ENCODE peak calls at places on chromosomes 3 and 15, in ten cellular contexts. M is GM23248; K is GM03348; J is stimulated activated CD8-positive, alpha-beta memory T cell treated with anti-CD3 and anti-CD28 coated beads, Interleukin-15, amount 100 ng/mL, for 4 hours; S is stimulated activated effector memory CD8-positive, alpha-beta T cell treated with anti-CD3 and anti-CD28 coated beads, Interleukin-12 subunit alpha, Interleukin-12 subunit beta, amount 100 ng/mL, for 72 hours; E is GOT3; V is SHP77; T is CD4-positive, alpha-beta T cell; N is HuH-7.5; D is heart left ventricle. L is an unnamed sample.

GRCh38 chr3:16130066-16130465 is 44.4 kb upstream of the GALNT15 start:
- DNase-seq in M (peak; percentile 93), K (peak; percentile 67), J (no peak), S (no peak), E (no peak), V (no peak), T (no peak), N (no peak), D (no peak), L (no peak)

GRCh38 chr3:174441588-174442316 is 417.4 kb upstream of the NAALADL2 start:
- DNase-seq in M (peak; percentile 57), K (peak; percentile 65), J (no peak), S (no peak), E (no peak), V (no peak), T (no peak), N (no peak), D (no peak), L (peak; percentile 77)

GRCh38 chr3:148101061-148101460 is 596.6 kb upstream of the AGTR1 start:
- DNase-seq in M (peak; percentile 66), K (peak; percentile 9), J (no peak), S (no peak), E (no peak), V (no peak), T (no peak), N (no peak), D (no peak), L (peak; percentile 2)

GRCh38 chr3:71495708-71496472 is 87.6 kb downstream of the FOXP1 start:
- DNase-seq in M (peak; percentile 96), K (peak; percentile 84), J (no peak), S (no peak), E (no peak), V (no peak), T (no peak), N (no peak), D (no peak), L (no peak)

GRCh38 chr3:187014417-187014864 is 84.1 kb downstream of the ST6GAL1 start:
- DNase-seq in M (no peak), K (no peak), J (no peak), S (no peak), E (no peak), V (no peak), T (no peak), N (no peak), D (no peak), L (no peak)

GRCh38 chr15:55879181-55879580 is 114.2 kb downstream of the NEDD4 start:
- DNase-seq in M (peak; percentile 51), K (peak; percentile 25), J (no peak), S (no peak), E (no peak), V (no peak), T (no peak), N (no peak), D (no peak), L (no peak)

GRCh38 chr3:194225988-194226663 is 90.2 kb downstream of the HES1 start:
- DNase-seq in M (peak; percentile 33), K (no peak), J (no peak), S (no peak), E (no peak), V (no peak), T (no peak), N (no peak), D (no peak), L (no peak)

GRCh38 chr3:43747641-43748040 is 56.9 kb downstream of the ABHD5 start:
- DNase-seq in M (peak; percentile 68), K (peak; percentile 45), J (no peak), S (no peak), E (no peak), V (no peak), T (no peak), N (no peak), D (no peak), L (no peak)

GRCh38 chr3:87247086-87247781 is 20.1 kb downstream of the CHMP2B start:
- DNase-seq in M (peak; percentile 15), K (no peak), J (no peak), S (no peak), E (no peak), V (no peak), T (no peak), N (no peak), D (no peak), L (no peak)

GRCh38 chr15:43958894-43959330 is 132.1 kb downstream of the WDR76 start:
- DNase-seq in M (peak; percentile 88), K (peak; percentile 71), J (no peak), S (no peak), E (no peak), V (no peak), T (no peak), N (no peak), D (no peak), L (peak; percentile 70)

GRCh38 chr3:12287727-12288465 is 974 bp upstream of the PPARG start:
- DNase-seq in M (peak; percentile 63), K (peak; percentile 73), J (no peak), S (no peak), E (no peak), V (no peak), T (no peak), N (peak; percentile 68), D (peak; percentile 79), L (no peak)

GRCh38 chr3:124607163-124607562 is 123.1 kb upstream of the UMPS start:
- DNase-seq in M (peak; percentile 79), K (no peak), J (no peak), S (no peak), E (no peak), V (no peak), T (no peak), N (no peak), D (no peak), L (no peak)

GRCh38 chr15:101348015-101348414 is 53.0 kb upstream of the SNRPA1 start:
- DNase-seq in M (no peak), K (no peak), J (no peak), S (no peak), E (no peak), V (no peak), T (no peak), N (no peak), D (no peak), L (no peak)

GRCh38 chr3:137409584-137409983 is 354.5 kb upstream of the SOX14 start:
- DNase-seq in M (no peak), K (no peak), J (no peak), S (no peak), E (no peak), V (no peak), T (no peak), N (no peak), D (no peak), L (no peak)

GRCh38 chr3:150868282-150868681 is 37.0 kb downstream of the MINDY4B start:
- DNase-seq in M (peak; percentile 51), K (peak; percentile 13), J (no peak), S (no peak), E (no peak), V (no peak), T (no peak), N (no peak), D (no peak), L (no peak)

GRCh38 chr3:3992312-3992874 is 193.2 kb downstream of the LRRN1 start:
- DNase-seq in M (no peak), K (no peak), J (no peak), S (no peak), E (no peak), V (no peak), T (no peak), N (no peak), D (no peak), L (no peak)

GRCh38 chr3:108218811-108219210 is 3.4 kb downstream of the IFT57 start:
- DNase-seq in M (peak; percentile 54), K (peak; percentile 19), J (no peak), S (no peak), E (no peak), V (no peak), T (no peak), N (no peak), D (no peak), L (no peak)

GRCh38 chr3:32797776-32798175 is 20.0 kb upstream of the TRIM71 start:
- DNase-seq in M (peak; percentile 44), K (no peak), J (no peak), S (no peak), E (no peak), V (no peak), T (no peak), N (no peak), D (no peak), L (no peak)

GRCh38 chr15:53260647-53261046 is 470.5 kb upstream of the ONECUT1 start:
- DNase-seq in M (no peak), K (no peak), J (no peak), S (no peak), E (no peak), V (no peak), T (no peak), N (no peak), D (no peak), L (no peak)

GRCh38 chr3:17110665-17111396 is 226.1 kb downstream of the PLCL2 start:
- DNase-seq in M (no peak), K (no peak), J (no peak), S (no peak), E (no peak), V (no peak), T (no peak), N (no peak), D (no peak), L (no peak)

GRCh38 chr3:25783661-25784512 is 644 bp upstream of the NGLY1 start:
- DNase-seq in M (peak; percentile 63), K (peak; percentile 10), J (no peak), S (no peak), E (no peak), V (peak; percentile 76), T (peak; percentile 39), N (peak; percentile 81), D (no peak), L (no peak)

GRCh38 chr3:127100459-127101410 is 92.2 kb upstream of the PRR23E start:
- DNase-seq in M (no peak), K (no peak), J (no peak), S (no peak), E (no peak), V (no peak), T (no peak), N (no peak), D (no peak), L (no peak)

GRCh38 chr3:146196789-146197188 is 35.8 kb upstream of the PLOD2 start:
- DNase-seq in M (no peak), K (no peak), J (no peak), S (no peak), E (no peak), V (no peak), T (no peak), N (no peak), D (no peak), L (no peak)

GRCh38 chr3:187807086-187807862 is 62.0 kb upstream of the BCL6 start:
- DNase-seq in M (peak; percentile 92), K (peak; percentile 41), J (no peak), S (no peak), E (peak; percentile 28), V (no peak), T (no peak), N (no peak), D (no peak), L (no peak)

GRCh38 chr15:80801891-80802680 is 22.9 kb downstream of the CEMIP start:
- DNase-seq in M (peak; percentile 47), K (no peak), J (no peak), S (no peak), E (no peak), V (peak; percentile 77), T (no peak), N (no peak), D (no peak), L (no peak)

GRCh38 chr3:150372320-150373118 is 35.6 kb upstream of the TSC22D2 start:
- DNase-seq in M (peak; percentile 39), K (no peak), J (no peak), S (no peak), E (no peak), V (no peak), T (no peak), N (no peak), D (no peak), L (no peak)

GRCh38 chr3:100226712-100227429 is 33.9 kb upstream of the TBC1D23 start:
- DNase-seq in M (peak; percentile 60), K (peak; percentile 67), J (no peak), S (no peak), E (no peak), V (no peak), T (no peak), N (no peak), D (no peak), L (no peak)

L was measured in AG09319.